ENCODE peak calls at places on chromosomes 13 and 19, in four cellular contexts. One of them, this sample, is unnamed.

GRCh38 chr19:51096473-51097165 is 11.6 kb downstream of the CTU1 start:
- DNase-seq in HepG2: no peak
- DNase-seq in K562: no peak
- DNase-seq in SK-N-SH: no peak
- DNase-seq in this sample: no peak

GRCh38 chr13:27384285-27384684 is 40.1 kb upstream of the GTF3A start:
- DNase-seq in SK-N-SH: no peak
- DNase-seq in HepG2: no peak
- DNase-seq in K562: no peak
- DNase-seq in this sample: no peak

GRCh38 chr19:38932425-38933179 is 1.9 kb downstream of the MRPS12 start:
- DNase-seq in SK-N-SH: no peak
- DNase-seq in K562: peak; percentile 32
- DNase-seq in HepG2: peak; percentile 63
- DNase-seq in this sample: no peak

GRCh38 chr13:98508280-98509074 is 68.4 kb downstream of the STK24 start:
- DNase-seq in HepG2: peak; percentile 35
- DNase-seq in SK-N-SH: no peak
- DNase-seq in K562: no peak
- DNase-seq in this sample: no peak

GRCh38 chr13:30196025-30196424 is 111.3 kb downstream of the KATNAL1 start:
- DNase-seq in HepG2: no peak
- DNase-seq in K562: no peak
- DNase-seq in SK-N-SH: peak; percentile 77
- DNase-seq in this sample: no peak

GRCh38 chr13:64801768-64802167 is 2428.4 kb downstream of the PCDH9 start:
- DNase-seq in K562: no peak
- DNase-seq in SK-N-SH: no peak
- DNase-seq in HepG2: no peak
- DNase-seq in this sample: no peak

GRCh38 chr19:18311495-18311894 is 11.4 kb downstream of the LSM4 start:
- DNase-seq in SK-N-SH: no peak
- DNase-seq in HepG2: no peak
- DNase-seq in K562: peak; percentile 20
- DNase-seq in this sample: no peak

GRCh38 chr13:93736111-93736510 is 509.5 kb downstream of the GPC6 start:
- DNase-seq in K562: no peak
- DNase-seq in HepG2: no peak
- DNase-seq in SK-N-SH: no peak
- DNase-seq in this sample: no peak

GRCh38 chr13:24854311-24854710 is 90.3 kb downstream of the RNF17 start:
- DNase-seq in HepG2: no peak
- DNase-seq in SK-N-SH: no peak
- DNase-seq in K562: no peak
- DNase-seq in this sample: no peak

GRCh38 chr13:100403675-100404074 is 184.9 kb downstream of the GGACT start:
- DNase-seq in HepG2: no peak
- DNase-seq in K562: no peak
- DNase-seq in SK-N-SH: no peak
- DNase-seq in this sample: no peak

GRCh38 chr19:37551123-37551993 is 43.2 kb downstream of the ZNF571 start:
- DNase-seq in K562: peak; percentile 63
- DNase-seq in HepG2: no peak
- DNase-seq in SK-N-SH: peak; percentile 95
- DNase-seq in this sample: no peak

GRCh38 chr13:99960663-99961440 is 10.7 kb downstream of the ZIC5 start:
- DNase-seq in K562: no peak
- DNase-seq in HepG2: no peak
- DNase-seq in SK-N-SH: no peak
- DNase-seq in this sample: no peak

GRCh38 chr13:64051278-64051677 is 2635.6 kb upstream of the PCDH20 start:
- DNase-seq in HepG2: no peak
- DNase-seq in K562: no peak
- DNase-seq in SK-N-SH: no peak
- DNase-seq in this sample: no peak

GRCh38 chr19:55636723-55637122 is 4.1 kb upstream of the ZNF580 start:
- DNase-seq in HepG2: no peak
- DNase-seq in K562: no peak
- DNase-seq in SK-N-SH: no peak
- DNase-seq in this sample: no peak

GRCh38 chr13:111953546-111954178 is 113.3 kb upstream of the SOX1 start:
- DNase-seq in HepG2: no peak
- DNase-seq in K562: no peak
- DNase-seq in SK-N-SH: no peak
- DNase-seq in this sample: no peak

GRCh38 chr19:21117041-21117907 is 24.6 kb upstream of the ZNF431 start:
- DNase-seq in SK-N-SH: no peak
- DNase-seq in HepG2: no peak
- DNase-seq in K562: no peak
- DNase-seq in this sample: no peak

GRCh38 chr13:47039106-47039505 is 142.3 kb upstream of the HTR2A start:
- DNase-seq in K562: no peak
- DNase-seq in HepG2: no peak
- DNase-seq in SK-N-SH: no peak
- DNase-seq in this sample: no peak

GRCh38 chr13:25662516-25662915 is 290.7 kb downstream of the ATP8A2 start:
- DNase-seq in K562: no peak
- DNase-seq in SK-N-SH: no peak
- DNase-seq in HepG2: no peak
- DNase-seq in this sample: no peak

GRCh38 chr19:55044771-55045716 is 7.0 kb upstream of the GP6 start:
- DNase-seq in HepG2: no peak
- DNase-seq in K562: no peak
- DNase-seq in SK-N-SH: no peak
- DNase-seq in this sample: no peak

GRCh38 chr13:34207872-34208271 is 389.9 kb downstream of the RFC3 start:
- DNase-seq in HepG2: no peak
- DNase-seq in SK-N-SH: no peak
- DNase-seq in K562: no peak
- DNase-seq in this sample: no peak

GRCh38 chr13:57063007-57063406 is 77.7 kb upstream of the PRR20A start:
- DNase-seq in K562: no peak
- DNase-seq in SK-N-SH: no peak
- DNase-seq in HepG2: no peak
- DNase-seq in this sample: no peak

GRCh38 chr13:30477346-30478235 is 11.9 kb upstream of the HMGB1 start:
- DNase-seq in SK-N-SH: no peak
- DNase-seq in HepG2: no peak
- DNase-seq in K562: no peak
- DNase-seq in this sample: no peak

GRCh38 chr13:23622991-23623390 is 52.8 kb downstream of the TNFRSF19 start:
- DNase-seq in HepG2: no peak
- DNase-seq in K562: no peak
- DNase-seq in SK-N-SH: no peak
- DNase-seq in this sample: peak; percentile 36

GRCh38 chr13:95906999-95907398 is 146.2 kb downstream of the UGGT2 start:
- DNase-seq in HepG2: no peak
- DNase-seq in SK-N-SH: no peak
- DNase-seq in K562: no peak
- DNase-seq in this sample: no peak

GRCh38 chr13:98509271-98510155 is 67.4 kb downstream of the STK24 start:
- DNase-seq in SK-N-SH: no peak
- DNase-seq in HepG2: peak; percentile 30
- DNase-seq in K562: peak; percentile 80
- DNase-seq in this sample: peak; percentile 79

GRCh38 chr13:38686635-38687245 is at the start of gene FREM2:
- DNase-seq in K562: no peak
- DNase-seq in SK-N-SH: no peak
- DNase-seq in HepG2: no peak
- DNase-seq in this sample: no peak

GRCh38 chr13:112708560-112709240 is 18.9 kb downstream of the ATP11A start:
- DNase-seq in HepG2: no peak
- DNase-seq in SK-N-SH: no peak
- DNase-seq in K562: peak; percentile 35
- DNase-seq in this sample: no peak

GRCh38 chr19:4066682-4067395 is at the start of gene ZBTB7A:
- DNase-seq in K562: peak; percentile 87
- DNase-seq in SK-N-SH: peak; percentile 89
- DNase-seq in HepG2: peak; percentile 60
- DNase-seq in this sample: no peak

GRCh38 chr19:48206402-48207093 is 36.1 kb downstream of the ZSWIM9 start:
- DNase-seq in HepG2: no peak
- DNase-seq in SK-N-SH: no peak
- DNase-seq in K562: no peak
- DNase-seq in this sample: no peak

GRCh38 chr13:30406779-30407416 is 15.4 kb upstream of the UBE2L5 start:
- DNase-seq in SK-N-SH: no peak
- DNase-seq in K562: no peak
- DNase-seq in HepG2: no peak
- DNase-seq in this sample: no peak

GRCh38 chr19:51359294-51359693 is 6.9 kb downstream of the ETFB start:
- DNase-seq in K562: no peak
- DNase-seq in SK-N-SH: no peak
- DNase-seq in HepG2: no peak
- DNase-seq in this sample: no peak

GRCh38 chr13:110455941-110456340 is 105.6 kb downstream of the RAB20 start:
- DNase-seq in HepG2: peak; percentile 79
- DNase-seq in SK-N-SH: peak; percentile 91
- DNase-seq in K562: peak; percentile 86
- DNase-seq in this sample: no peak

GRCh38 chr19:2663920-2664571 is 38.4 kb downstream of the GNG7 start:
- DNase-seq in SK-N-SH: peak; percentile 17
- DNase-seq in HepG2: no peak
- DNase-seq in K562: peak; percentile 33
- DNase-seq in this sample: no peak
- TF ChIP-seq SMC3 in SK-N-SH: no peak
- TF ChIP-seq SMC3 in HepG2: peak; percentile 20
- TF ChIP-seq SMC3 in K562: no peak
- TF ChIP-seq SMC3 in this sample: peak; percentile 50

DNA sequence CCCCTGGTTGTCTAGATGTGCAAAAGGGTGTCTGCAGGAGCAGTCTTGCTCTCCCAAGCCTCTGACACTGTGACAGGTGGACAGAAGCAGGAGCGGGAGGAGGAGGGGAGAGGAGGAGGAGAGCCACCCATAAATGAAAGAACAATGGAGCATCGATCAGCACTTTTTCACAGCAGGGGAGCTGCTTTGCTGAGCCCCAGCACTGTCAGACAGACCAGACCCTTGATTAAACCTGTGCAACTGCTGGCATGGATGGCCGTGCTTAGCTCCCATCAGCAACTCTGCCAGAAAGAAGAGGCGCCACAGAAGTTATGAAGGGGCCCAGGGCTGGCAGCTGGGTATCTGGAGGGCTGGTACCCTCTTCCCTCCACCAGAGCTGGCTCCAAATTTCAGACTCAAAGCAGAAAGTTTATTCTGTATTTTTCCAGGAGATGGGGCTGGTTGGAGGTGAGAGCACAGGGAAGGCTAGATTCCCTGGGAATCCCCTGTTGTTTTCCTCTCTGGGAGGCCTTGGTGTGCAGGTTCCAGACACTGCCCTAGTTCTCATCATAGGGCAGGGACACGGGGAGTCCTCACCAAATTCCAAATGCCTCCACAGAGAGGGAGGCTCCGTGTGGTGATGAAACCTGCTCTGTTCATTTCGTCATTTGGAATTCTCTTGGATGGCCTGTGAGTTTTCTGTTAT is 1192.2 kb downstream of the UQCRFS1 start:
- DNase-seq in SK-N-SH: no peak
- DNase-seq in HepG2: no peak
- DNase-seq in K562: no peak
- DNase-seq in this sample: no peak
- TF ChIP-seq ZBTB33 in SK-N-SH: no peak
- TF ChIP-seq ZBTB33 in HepG2: no peak
- TF ChIP-seq ZBTB33 in K562: no peak
- TF ChIP-seq ZBTB33 in this sample: no peak

GRCh38 chr19:35816846-35817245 is 4.2 kb upstream of the PRODH2 start:
- DNase-seq in HepG2: no peak
- DNase-seq in K562: no peak
- DNase-seq in SK-N-SH: no peak
- DNase-seq in this sample: no peak
- TF ChIP-seq SMC3 in HepG2: no peak
- TF ChIP-seq SMC3 in K562: no peak
- TF ChIP-seq SMC3 in SK-N-SH: no peak
- TF ChIP-seq SMC3 in this sample: no peak

DNA sequence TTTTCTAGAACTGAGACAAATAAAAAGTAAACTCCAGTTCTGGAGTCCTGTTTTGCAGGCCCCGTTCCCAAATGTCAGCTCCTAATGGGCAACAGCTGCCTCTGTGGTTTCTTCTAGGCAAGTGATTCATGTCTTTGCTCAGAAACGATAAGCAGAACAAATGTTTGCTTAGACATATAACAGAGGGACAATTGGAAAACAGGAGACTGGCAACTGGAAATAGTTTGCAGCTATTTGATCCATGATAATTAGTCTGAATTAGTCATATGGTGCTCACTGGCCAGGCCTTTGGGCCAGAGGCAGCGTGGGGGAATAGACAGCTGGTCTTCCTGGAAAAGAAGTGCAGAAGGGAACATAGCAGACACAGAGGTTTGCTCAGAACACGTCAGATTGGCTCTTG is 29.2 kb upstream of the TSHZ3 start:
- DNase-seq in SK-N-SH: peak; percentile 75
- DNase-seq in K562: no peak
- DNase-seq in HepG2: peak; percentile 4
- DNase-seq in this sample: no peak
- TF ChIP-seq ZBTB33 in SK-N-SH: peak; percentile 58
- TF ChIP-seq ZBTB33 in K562: no peak
- TF ChIP-seq ZBTB33 in HepG2: no peak
- TF ChIP-seq ZBTB33 in this sample: no peak

GRCh38 chr13:31588923-31589322 is 150.4 kb upstream of the RXFP2 start:
- DNase-seq in HepG2: no peak
- DNase-seq in SK-N-SH: no peak
- DNase-seq in K562: no peak
- DNase-seq in this sample: no peak
- TF ChIP-seq SMC3 in HepG2: no peak
- TF ChIP-seq SMC3 in SK-N-SH: no peak
- TF ChIP-seq SMC3 in K562: no peak
- TF ChIP-seq SMC3 in this sample: no peak

GRCh38 chr13:51000576-51001260 is 91.1 kb downstream of the RNASEH2B start:
- DNase-seq in SK-N-SH: no peak
- DNase-seq in K562: no peak
- DNase-seq in HepG2: no peak
- DNase-seq in this sample: no peak
- TF ChIP-seq ZBTB33 in SK-N-SH: no peak
- TF ChIP-seq ZBTB33 in K562: no peak
- TF ChIP-seq ZBTB33 in HepG2: no peak
- TF ChIP-seq ZBTB33 in this sample: no peak

This sample was measured in GM12878.